ENCODE peak calls at places on chromosomes 6 and 20, in six cellular contexts. G is adipocyte; F is T-helper 2 cell; N is T-helper 9 cell; V is activated T-helper 2 cell treated with anti-CD3 and anti-CD28 coated beads, Interferon-gamma antibody, Interleukin-2, Interleukin-4, amounts not matched to agents 10 μg/mL and 5 μg/mL and 100 μg/mL, durations not matched to agents 14 hours and 24 hours and 36 hours; K is LHCN-M2. A is an unnamed sample.

GRCh38 chr6:45759134-45759849 is 256.4 kb downstream of the CLIC5 start:
- DNase-seq in V (no peak), F (no peak), G (peak; percentile 40), K (no peak), N (no peak), A (no peak)

GRCh38 chr20:24001901-24002405 is 13.4 kb upstream of the GGTLC1 start:
- DNase-seq in G (no peak), N (no peak), V (no peak), F (no peak), K (no peak), A (no peak)

GRCh38 chr6:41644297-41644879 is 6.1 kb downstream of the MDFI start:
- DNase-seq in N (no peak), F (no peak), G (no peak), K (no peak), V (no peak), A (no peak)

GRCh38 chr6:19892250-19892649 is 55.1 kb downstream of the ID4 start:
- DNase-seq in K (no peak), F (no peak), G (no peak), V (no peak), N (no peak), A (no peak)

GRCh38 chr6:24524801-24525200 is 30.0 kb downstream of the ALDH5A1 start:
- DNase-seq in V (no peak), K (peak; percentile 38), F (no peak), N (no peak), G (peak; percentile 66), A (no peak)

GRCh38 chr6:13251242-13251641 is 77.1 kb downstream of the TBC1D7 start:
- DNase-seq in F (no peak), N (no peak), G (no peak), K (no peak), V (no peak), A (no peak)

GRCh38 chr20:57397693-57398108 is 6.5 kb downstream of the RBM38 start:
- DNase-seq in F (peak; percentile 60), G (no peak), N (peak; percentile 54), V (no peak), K (no peak), A (peak; percentile 63)

GRCh38 chr6:7311920-7312615 is 931 bp downstream of the SSR1 start:
- DNase-seq in G (peak; percentile 35), N (no peak), V (peak; percentile 38), F (no peak), K (peak; percentile 40), A (no peak)

GRCh38 chr6:20213271-20213798 is 1.1 kb upstream of the MBOAT1 start:
- DNase-seq in K (no peak), F (no peak), G (peak; percentile 15), V (peak; percentile 30), N (no peak), A (no peak)

GRCh38 chr6:111486475-111486874 is 3.5 kb upstream of the REV3L start:
- DNase-seq in V (no peak), N (no peak), K (no peak), F (no peak), G (no peak), A (no peak)

GRCh38 chr6:2037230-2037926 is 208.0 kb downstream of the GMDS start:
- DNase-seq in V (no peak), F (no peak), K (no peak), N (no peak), G (peak; percentile 3), A (no peak)

GRCh38 chr6:145423936-145424335 is 311.4 kb downstream of the EPM2A start:
- DNase-seq in K (no peak), G (no peak), N (no peak), V (no peak), F (no peak), A (no peak)

GRCh38 chr20:48205786-48206185 is 420.5 kb upstream of the SULF2 start:
- DNase-seq in F (no peak), K (no peak), N (no peak), V (no peak), G (no peak), A (no peak)

GRCh38 chr20:1108437-1108920 is 9.9 kb upstream of the PSMF1 start:
- DNase-seq in K (peak; percentile 38), G (peak; percentile 75), F (peak; percentile 36), V (no peak), N (peak; percentile 34), A (peak; percentile 24)

GRCh38 chr6:29834564-29835436 is 7.2 kb downstream of the HLA-G start:
- DNase-seq in N (peak; percentile 62), V (no peak), G (peak; percentile 67), F (peak; percentile 38), K (no peak), A (peak; percentile 39)

GRCh38 chr6:104256547-104257144 is 603.1 kb downstream of the HACE1 start:
- DNase-seq in K (no peak), N (no peak), F (no peak), G (no peak), V (no peak), A (no peak)

GRCh38 chr6:23728707-23729106 is 397.3 kb upstream of the NRSN1 start:
- DNase-seq in F (no peak), N (no peak), G (peak; percentile 58), V (no peak), K (no peak), A (no peak)

GRCh38 chr6:3825331-3825831 is 23.8 kb upstream of the FAM50B start:
- DNase-seq in K (peak; percentile 79), V (no peak), F (no peak), G (peak; percentile 72), N (no peak), A (no peak)

GRCh38 chr20:59835448-59836395 is 97.7 kb downstream of the SYCP2 start:
- DNase-seq in K (peak; percentile 58), G (peak; percentile 64), N (no peak), V (no peak), F (no peak), A (no peak)

GRCh38 chr6:215335-216034 is 76.8 kb upstream of the DUSP22 start:
- DNase-seq in N (no peak), G (no peak), V (peak; percentile 32), K (peak; percentile 50), F (no peak), A (peak; percentile 40)

GRCh38 chr6:47414517-47415167 is 62.9 kb upstream of the CD2AP start:
- DNase-seq in K (peak; percentile 73), F (no peak), V (peak; percentile 13), N (no peak), G (peak; percentile 42), A (no peak)

GRCh38 chr6:50724381-50725124 is 11.2 kb downstream of the TFAP2D start:
- DNase-seq in G (no peak), V (no peak), N (no peak), F (no peak), K (no peak), A (no peak)

GRCh38 chr6:119312875-119313338 is 36.7 kb downstream of the MAN1A1 start:
- DNase-seq in F (no peak), N (no peak), K (no peak), G (no peak), V (peak; percentile 38), A (no peak)

GRCh38 chr20:13458860-13459451 is 179.8 kb downstream of the TASP1 start:
- DNase-seq in K (peak; percentile 35), N (no peak), F (no peak), G (peak; percentile 50), V (no peak), A (no peak)

GRCh38 chr6:145352382-145353080 is 382.8 kb downstream of the EPM2A start:
- DNase-seq in F (no peak), N (no peak), V (no peak), G (no peak), K (no peak), A (no peak)

GRCh38 chr6:149560736-149561135 is 5.4 kb upstream of the GINM1 start:
- DNase-seq in V (no peak), K (peak; percentile 15), G (peak; percentile 22), N (no peak), F (no peak), A (no peak)

GRCh38 chr6:150767585-150768164 is 97.8 kb upstream of the MTHFD1L start:
- DNase-seq in K (peak; percentile 2), V (no peak), F (no peak), G (peak; percentile 62), N (no peak), A (no peak)

GRCh38 chr20:47063407-47063806 is 168.8 kb downstream of the EYA2 start:
- DNase-seq in F (no peak), G (no peak), N (no peak), K (no peak), V (no peak), A (no peak)

GRCh38 chr20:20712004-20712473 is 405 bp downstream of the RALGAPA2 start:
- DNase-seq in G (peak; percentile 27), N (peak; percentile 2), V (no peak), F (no peak), K (no peak), A (no peak)

GRCh38 chr6:16956371-16956770 is 145.5 kb upstream of the STMND1 start:
- DNase-seq in V (no peak), F (no peak), K (no peak), G (no peak), N (no peak), A (no peak)

GRCh38 chr6:139944976-139945375 is 570.5 kb upstream of the CITED2 start:
- DNase-seq in G (no peak), V (no peak), F (no peak), K (no peak), N (no peak), A (no peak)

GRCh38 chr6:20722442-20722841 is 188.2 kb downstream of the CDKAL1 start:
- DNase-seq in F (no peak), V (no peak), N (no peak), K (no peak), G (no peak), A (no peak)

GRCh38 chr6:30219244-30219643 is 6.0 kb upstream of the TRIM26 start:
- DNase-seq in G (peak; percentile 84), F (no peak), K (peak; percentile 44), V (peak; percentile 36), N (peak; percentile 15), A (peak; percentile 19)

GRCh38 chr6:141452354-141452686 is 680.4 kb upstream of the GJE1 start:
- DNase-seq in F (no peak), N (no peak), V (no peak), K (no peak), G (no peak), A (no peak)

GRCh38 chr6:167760979-167761793 is 65.5 kb upstream of the AFDN start:
- DNase-seq in V (no peak), F (no peak), G (no peak), N (no peak), K (peak; percentile 2), A (no peak)

GRCh38 chr6:2966347-2966746 is 5.0 kb downstream of the SERPINB6 start:
- DNase-seq in F (no peak), K (no peak), V (no peak), G (no peak), N (no peak), A (no peak)

GRCh38 chr20:45346291-45346718 is 1.9 kb downstream of the SDC4 start:
- DNase-seq in G (no peak), V (no peak), F (no peak), N (no peak), K (no peak), A (no peak)